ENCODE peak calls at places on chromosomes 2 and 18, in nine cellular contexts. C, F, L, G, M, E, H, N and R are unnamed samples.

GRCh38 chr2:147808520-147808919 is 36.3 kb upstream of the ACVR2A start:
- DNase-seq in G (no peak), C (no peak), H (no peak), E (peak), N (no peak), M (no peak), L (no peak), F (no peak), R (no peak)

GRCh38 chr2:234211797-234212196 is 161.3 kb downstream of the SPP2 start:
- DNase-seq in G (no peak), N (no peak), H (no peak), C (no peak), E (peak), L (no peak), F (no peak), M (peak), R (no peak)

GRCh38 chr18:80145191-80145799 is 36.2 kb downstream of the ADNP2 start:
- DNase-seq in L (peak), C (no peak), F (no peak), N (no peak), G (no peak), H (no peak), M (no peak), E (peak), R (peak)

GRCh38 chr2:157190151-157190550 is 67.4 kb upstream of the GALNT5 start:
- DNase-seq in G (no peak), E (no peak), C (no peak), H (no peak), N (peak), M (peak), F (peak), L (no peak), R (no peak)

GRCh38 chr18:47800192-47800591 is 130.3 kb downstream of the SMAD2 start:
- DNase-seq in L (no peak), H (no peak), N (no peak), M (no peak), C (no peak), G (no peak), F (no peak), E (no peak), R (no peak)

GRCh38 chr2:152200562-152201465 is 25.3 kb upstream of the STAM2 start:
- DNase-seq in L (peak), M (peak), C (peak), H (no peak), G (peak), N (peak), F (peak), E (peak), R (peak)

GRCh38 chr18:62979900-62980299 is 264.6 kb downstream of the PHLPP1 start:
- DNase-seq in H (no peak), N (no peak), C (no peak), L (no peak), M (no peak), F (no peak), G (no peak), E (no peak), R (no peak)

GRCh38 chr2:129794517-129794916 is 184.9 kb upstream of the RAB6C start:
- DNase-seq in C (no peak), H (no peak), F (no peak), M (no peak), L (no peak), G (no peak), N (no peak), E (no peak), R (no peak)

GRCh38 chr2:71456617-71457016 is 3.3 kb downstream of the DYSF start:
- DNase-seq in C (no peak), H (no peak), E (peak), L (no peak), N (no peak), M (no peak), F (no peak), G (no peak), R (no peak)

GRCh38 chr18:506264-506663 is 5.8 kb upstream of the COLEC12 start:
- DNase-seq in C (no peak), G (no peak), F (peak), M (no peak), L (no peak), N (no peak), H (no peak), E (no peak), R (no peak)

GRCh38 chr2:60556441-60556997 is 3.1 kb upstream of the BCL11A start:
- DNase-seq in E (no peak), L (peak), F (no peak), N (no peak), H (no peak), C (no peak), M (no peak), G (no peak), R (peak)

GRCh38 chr2:37454851-37455762 is 110.7 kb downstream of the QPCT start:
- DNase-seq in C (no peak), E (no peak), H (no peak), F (no peak), N (no peak), G (no peak), M (peak), L (no peak), R (peak)

GRCh38 chr2:148507970-148508369 is 136.6 kb upstream of the EPC2 start:
- DNase-seq in E (no peak), H (no peak), C (no peak), L (no peak), F (no peak), G (no peak), M (no peak), N (no peak), R (no peak)

GRCh38 chr2:210199186-210199765 is 26.0 kb downstream of the ACADL start:
- DNase-seq in H (no peak), L (peak), E (peak), F (peak), M (peak), C (no peak), N (no peak), G (peak), R (peak)

GRCh38 chr18:6249110-6249680 is 165.5 kb downstream of the L3MBTL4 start:
- DNase-seq in H (no peak), E (no peak), M (no peak), G (peak), L (no peak), C (no peak), F (no peak), N (no peak), R (no peak)

GRCh38 chr18:12253027-12253426 is 1.1 kb upstream of the CIDEA start:
- DNase-seq in H (no peak), G (no peak), F (no peak), L (no peak), N (no peak), M (no peak), E (no peak), C (no peak), R (no peak)

GRCh38 chr18:75213610-75214009 is 3.0 kb downstream of the TSHZ1 start:
- DNase-seq in G (no peak), F (peak), E (peak), N (no peak), M (peak), H (no peak), C (no peak), L (peak), R (peak)

GRCh38 chr2:201109186-201109585 is 6.8 kb upstream of the CFLAR start:
- DNase-seq in L (no peak), C (peak), G (no peak), H (no peak), E (no peak), F (no peak), N (no peak), M (no peak), R (no peak)

GRCh38 chr2:191927319-191927867 is 80.5 kb upstream of the CAVIN2 start:
- DNase-seq in G (no peak), F (peak), N (peak), E (peak), M (peak), L (peak), C (no peak), H (no peak), R (no peak)

GRCh38 chr2:32680937-32681336 is 53.1 kb downstream of the TTC27 start:
- DNase-seq in H (no peak), L (no peak), N (no peak), F (peak), E (no peak), C (no peak), M (peak), G (peak), R (no peak)

GRCh38 chr2:20652141-20652540 is 1.2 kb upstream of the HS1BP3 start:
- DNase-seq in E (no peak), G (no peak), L (no peak), F (no peak), M (no peak), N (no peak), C (no peak), H (no peak), R (no peak)

GRCh38 chr2:11553661-11554429 is 20.0 kb downstream of the GREB1 start:
- DNase-seq in M (peak), N (peak), G (peak), C (no peak), E (no peak), F (peak), L (no peak), H (no peak), R (no peak)

GRCh38 chr2:21552999-21553398 is 429.2 kb downstream of the TDRD15 start:
- DNase-seq in F (no peak), M (no peak), N (no peak), G (peak), C (no peak), L (no peak), H (no peak), E (no peak), R (no peak)

GRCh38 chr2:136254681-136255080 is 136.7 kb upstream of the CXCR4 start:
- DNase-seq in L (no peak), H (no peak), N (no peak), E (no peak), G (no peak), F (no peak), C (no peak), M (no peak), R (no peak)

GRCh38 chr2:236871500-236872001 is 214.1 kb upstream of the COPS8 start:
- DNase-seq in C (peak), E (peak), L (no peak), F (peak), N (peak), H (no peak), M (peak), G (peak), R (no peak)

GRCh38 chr2:98899041-98899702 is 36.9 kb downstream of the CRACDL start:
- DNase-seq in H (no peak), C (no peak), G (no peak), L (peak), M (no peak), F (no peak), N (no peak), E (no peak), R (no peak)

GRCh38 chr2:57373530-57373929 is 673.1 kb upstream of the VRK2 start:
- DNase-seq in F (peak), M (peak), C (no peak), G (peak), H (no peak), L (no peak), E (no peak), N (no peak), R (no peak)

GRCh38 chr18:3903341-3903740 is 453.4 kb downstream of the TGIF1 start:
- DNase-seq in C (no peak), F (peak), G (no peak), L (no peak), M (peak), N (peak), H (no peak), E (no peak), R (no peak)

GRCh38 chr2:3021720-3022119 is 355.9 kb downstream of the EIPR1 start:
- DNase-seq in E (no peak), G (no peak), C (no peak), F (no peak), H (no peak), M (no peak), N (no peak), L (no peak), R (no peak)

GRCh38 chr2:70627499-70627898 is 73.9 kb upstream of the TGFA start:
- DNase-seq in N (no peak), G (no peak), E (peak), F (no peak), L (peak), M (no peak), H (no peak), C (no peak), R (peak)

GRCh38 chr18:9960263-9960904 is 46.6 kb downstream of the VAPA start:
- DNase-seq in E (no peak), G (no peak), N (no peak), L (no peak), F (no peak), H (no peak), C (no peak), M (no peak), R (no peak)

GRCh38 chr2:146873056-146873455 is 971.8 kb upstream of the ACVR2A start:
- DNase-seq in L (no peak), N (no peak), G (no peak), C (no peak), E (no peak), F (no peak), H (no peak), M (no peak), R (no peak)

GRCh38 chr2:224025874-224026273 is 13.2 kb downstream of the SERPINE2 start:
- DNase-seq in F (no peak), C (no peak), G (peak), H (peak), M (no peak), L (no peak), E (peak), N (no peak), R (no peak)

GRCh38 chr2:46747297-46747818 is 168.2 kb downstream of the MCFD2 start:
- DNase-seq in E (peak), M (peak), L (no peak), C (no peak), H (no peak), F (no peak), N (no peak), G (peak), R (no peak)

GRCh38 chr2:138485019-138485418 is 16.6 kb upstream of the SPOPL start:
- DNase-seq in F (no peak), N (no peak), G (no peak), E (no peak), C (no peak), M (no peak), H (no peak), L (no peak), R (no peak)